ENCODE peak calls at places on chromosomes 7 and 10, in five cellular contexts. Z, G, E, C and F are unnamed samples.

GRCh38 chr10:97407211-97407951 is 6.2 kb upstream of the RRP12 start:
- DNase-seq in Z (peak), G (peak), E (peak), C (peak), F (peak)

GRCh38 chr7:65251851-65252620 is 121.6 kb upstream of the ZNF92 start:
- DNase-seq in Z (peak), G (peak), E (peak), C (no peak), F (peak)

GRCh38 chr10:32790483-32790882 is 167.5 kb downstream of the ITGB1 start:
- DNase-seq in Z (no peak), G (no peak), E (no peak), C (no peak), F (no peak)

GRCh38 chr7:54189330-54189729 is 352.8 kb upstream of the VSTM2A start:
- DNase-seq in Z (no peak), G (no peak), E (peak), C (no peak), F (no peak)

GRCh38 chr10:114045071-114045737 is 1.5 kb downstream of the ADRB1 start:
- DNase-seq in Z (no peak), G (peak), E (peak), C (no peak), F (peak)

GRCh38 chr10:69335063-69335587 is 56.8 kb downstream of the HK1 start:
- DNase-seq in Z (no peak), G (no peak), E (no peak), C (no peak), F (no peak)

GRCh38 chr10:65670087-65670486 is 1255.7 kb upstream of the LRRTM3 start:
- DNase-seq in Z (no peak), G (no peak), E (no peak), C (peak), F (no peak)

GRCh38 chr10:69382382-69383117 is 34.2 kb downstream of the TACR2 start:
- DNase-seq in Z (no peak), G (no peak), E (no peak), C (no peak), F (no peak)

GRCh38 chr10:131577178-131577555 is 265.6 kb upstream of the TCERG1L start:
- DNase-seq in Z (no peak), G (no peak), E (no peak), C (no peak), F (no peak)

GRCh38 chr7:108311446-108312168 is 144.6 kb downstream of the NRCAM start:
- DNase-seq in Z (no peak), G (no peak), E (no peak), C (no peak), F (no peak)

GRCh38 chr7:149872419-149873073 is 1.2 kb upstream of the ATP6V0E2 start:
- DNase-seq in Z (no peak), G (peak), E (peak), C (no peak), F (peak)

GRCh38 chr7:43112941-43113621 is 634 bp downstream of the HECW1 start:
- DNase-seq in Z (no peak), G (peak), E (peak), C (no peak), F (peak)

GRCh38 chr7:29141981-29142380 is 4.4 kb downstream of the CPVL start:
- DNase-seq in Z (no peak), G (no peak), E (no peak), C (no peak), F (no peak)

GRCh38 chr7:93728292-93728691 is 153.8 kb upstream of the CALCR start:
- DNase-seq in Z (no peak), G (no peak), E (no peak), C (no peak), F (no peak)

GRCh38 chr7:7732566-7733290 is 14.3 kb upstream of the RPA3 start:
- DNase-seq in Z (no peak), G (no peak), E (no peak), C (no peak), F (peak)

GRCh38 chr7:29146082-29146706 is at the start of gene CPVL:
- DNase-seq in Z (peak), G (peak), E (peak), C (no peak), F (peak)

GRCh38 chr7:44226396-44226753 is 25.6 kb downstream of the YKT6 start:
- DNase-seq in Z (no peak), G (no peak), E (no peak), C (no peak), F (no peak)

GRCh38 chr10:21329995-21330627 is 195.4 kb downstream of the SKIDA1 start:
- DNase-seq in Z (peak), G (peak), E (no peak), C (no peak), F (no peak)

GRCh38 chr7:102992820-102993531 is 80.2 kb downstream of the LRRC17 start:
- DNase-seq in Z (peak), G (peak), E (no peak), C (no peak), F (no peak)

GRCh38 chr10:15744217-15744865 is 24.6 kb upstream of the ITGA8 start:
- DNase-seq in Z (peak), G (peak), E (peak), C (peak), F (peak)

GRCh38 chr7:69276011-69276729 is 322.1 kb upstream of the AUTS2 start:
- DNase-seq in Z (no peak), G (peak), E (no peak), C (no peak), F (no peak)

GRCh38 chr7:93178213-93178612 is 30.0 kb upstream of the SAMD9L start:
- DNase-seq in Z (no peak), G (no peak), E (peak), C (no peak), F (no peak)

GRCh38 chr7:150631084-150631824 is 931 bp downstream of the GIMAP6 start:
- DNase-seq in Z (no peak), G (no peak), E (no peak), C (no peak), F (no peak)

GRCh38 chr7:70598976-70599375 is 533.0 kb upstream of the GALNT17 start:
- DNase-seq in Z (no peak), G (peak), E (no peak), C (no peak), F (no peak)

GRCh38 chr7:94303736-94304135 is 91.0 kb upstream of the COL1A2 start:
- DNase-seq in Z (no peak), G (peak), E (no peak), C (no peak), F (no peak)

GRCh38 chr10:792792-793100 is 103.3 kb upstream of the DIP2C start:
- DNase-seq in Z (no peak), G (no peak), E (no peak), C (no peak), F (no peak)

GRCh38 chr7:148527717-148528168 is 62.8 kb upstream of the C7orf33 start:
- DNase-seq in Z (peak), G (peak), E (peak), C (peak), F (peak)

GRCh38 chr10:90862908-90863514 is 5.2 kb upstream of the HTR7 start:
- DNase-seq in Z (no peak), G (peak), E (peak), C (peak), F (peak)

GRCh38 chr10:132867801-132868644 is 74.3 kb downstream of the CFAP46 start:
- DNase-seq in Z (no peak), G (no peak), E (no peak), C (no peak), F (no peak)

GRCh38 chr10:103678104-103678526 is 177.3 kb downstream of the SH3PXD2A start:
- DNase-seq in Z (no peak), G (peak), E (no peak), C (peak), F (peak)

GRCh38 chr10:47314416-47314970 is 7.8 kb upstream of the GDF2 start:
- DNase-seq in Z (no peak), G (no peak), E (no peak), C (no peak), F (no peak)

GRCh38 chr10:70672993-70673928 is 955 bp downstream of the ADAMTS14 start:
- DNase-seq in Z (no peak), G (peak), E (peak), C (no peak), F (no peak)

GRCh38 chr7:129748710-129749109 is 137.2 kb downstream of the NRF1 start:
- DNase-seq in Z (no peak), G (no peak), E (no peak), C (no peak), F (no peak)

GRCh38 chr7:51019231-51019844 is 236.6 kb upstream of the GRB10 start:
- DNase-seq in Z (no peak), G (no peak), E (no peak), C (no peak), F (no peak)

GRCh38 chr7:67019562-67020390 is 23.1 kb downstream of the TYW1 start:
- DNase-seq in Z (no peak), G (no peak), E (no peak), C (no peak), F (no peak)

GRCh38 chr10:11853468-11853867 is 30.3 kb downstream of the PROSER2 start:
- DNase-seq in Z (no peak), G (no peak), E (peak), C (no peak), F (no peak)
- TF ChIP-seq CTCF in Z (peak), G (no peak), E (peak), C (no peak), F (peak)

DNA sequence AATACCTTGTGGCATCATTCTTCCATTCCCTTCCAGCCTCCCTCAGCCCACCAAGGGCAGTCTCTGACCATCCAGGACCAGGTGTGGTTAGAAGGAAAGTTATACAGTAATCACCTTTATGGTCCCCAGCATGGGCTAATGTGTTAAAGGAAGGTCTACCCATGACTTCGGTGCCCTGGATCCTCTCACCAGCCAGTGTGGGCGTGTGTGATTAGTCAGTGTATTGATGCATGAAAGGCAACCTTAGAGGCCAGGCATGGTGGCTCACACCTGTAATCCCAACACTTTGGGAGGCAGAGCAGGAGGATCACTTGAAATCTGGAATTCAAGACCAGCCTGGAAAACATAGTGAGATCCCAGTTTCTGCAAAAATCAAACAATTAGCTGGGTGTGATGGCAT is 88.9 kb downstream of the APBB1IP start:
- DNase-seq in Z (no peak), G (no peak), E (no peak), C (no peak), F (no peak)
- TF ChIP-seq EZH2phosphoT487 in Z (no peak), G (no peak), E (no peak), C (no peak), F (no peak)

GRCh38 chr7:100547872-100548271 is 8.9 kb downstream of the AGFG2 start:
- DNase-seq in Z (no peak), G (no peak), E (no peak), C (no peak), F (no peak)
- TF ChIP-seq CTCF in Z (no peak), G (no peak), E (no peak), C (no peak), F (no peak)

DNA sequence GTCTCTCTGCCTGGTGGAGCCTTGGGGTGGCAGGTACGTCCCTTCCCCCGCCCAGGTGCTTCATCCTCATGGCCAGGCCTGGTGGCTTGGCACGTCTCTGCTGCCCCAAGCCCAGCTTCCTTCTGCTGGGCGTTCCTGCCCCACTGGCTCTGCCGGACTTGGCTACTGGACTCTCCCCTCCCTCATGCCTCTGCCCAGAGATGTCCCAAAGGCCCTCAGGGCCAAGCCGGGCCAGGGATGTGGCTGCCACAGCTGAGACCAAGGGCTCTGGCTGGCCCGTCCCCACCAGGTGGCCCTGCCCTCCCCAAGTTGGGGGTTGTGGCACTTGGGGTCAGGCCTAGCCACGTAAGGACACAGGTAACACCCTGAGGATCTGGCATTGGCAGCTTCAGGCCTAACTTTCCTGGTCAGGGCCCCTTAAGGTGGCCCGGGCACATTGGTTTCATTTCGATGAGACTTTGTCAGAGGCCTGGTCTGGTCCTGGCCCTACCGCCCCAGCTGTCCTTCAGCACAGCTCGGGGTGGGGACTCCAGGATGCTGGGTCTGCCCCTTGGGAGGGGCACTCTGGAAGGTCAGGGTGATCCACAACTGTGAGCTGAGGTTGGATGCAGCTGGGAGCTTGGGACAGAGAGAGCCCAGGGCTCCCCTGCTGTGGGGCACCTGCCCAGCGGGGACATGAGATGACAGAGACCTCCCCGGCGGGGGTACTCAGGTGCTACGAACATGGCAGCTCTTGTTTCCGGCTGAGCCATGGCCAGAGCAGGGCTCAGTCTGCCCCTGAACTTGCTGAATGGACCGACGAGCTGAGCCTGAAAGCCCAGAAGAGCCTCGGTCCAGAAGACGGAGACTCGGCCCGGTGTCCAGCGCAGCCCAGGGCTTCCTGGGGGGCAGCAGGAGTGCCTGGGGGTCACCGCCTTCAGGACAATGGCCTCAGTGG is 2.9 kb downstream of the BHLHA15 start:
- DNase-seq in Z (no peak), G (no peak), E (no peak), C (no peak), F (no peak)
- TF ChIP-seq EZH2phosphoT487 in Z (no peak), G (no peak), E (no peak), C (no peak), F (no peak)

GRCh38 chr10:123007558-123008378 is 827 bp downstream of the IKZF5 start:
- DNase-seq in Z (peak), G (peak), E (peak), C (peak), F (peak)
- TF ChIP-seq CTCF in Z (no peak), G (no peak), E (no peak), C (no peak), F (no peak)

GRCh38 chr10:62541811-62542210 is 167.6 kb downstream of the ZNF365 start:
- DNase-seq in Z (no peak), G (no peak), E (no peak), C (no peak), F (no peak)
- TF ChIP-seq EZH2phosphoT487 in Z (no peak), G (no peak), E (no peak), C (no peak), F (no peak)

GRCh38 chr7:2660359-2661095 is 27.5 kb upstream of the AMZ1 start:
- DNase-seq in Z (no peak), G (no peak), E (no peak), C (no peak), F (peak)
- TF ChIP-seq CTCF in Z (peak), G (peak), E (peak), C (peak), F (peak)

GRCh38 chr7:112193915-112194502 is 12.2 kb downstream of the DOCK4 start:
- DNase-seq in Z (no peak), G (no peak), E (no peak), C (no peak), F (no peak)
- TF ChIP-seq EZH2phosphoT487 in Z (no peak), G (no peak), E (no peak), C (no peak), F (no peak)